ENCODE peak calls at places on chromosomes 16 and 17, in five cellular contexts. One of them, this sample, is unnamed.

GRCh38 chr16:29837833-29838232 is 17.6 kb downstream of the MVP start:
- ATAC-seq in activated CD8-positive, alpha-beta T cell treated with anti-CD3 and anti-CD28 coated beads for 36 hours: no peak
- ATAC-seq in activated T-cell treated with anti-CD3 and anti-CD28 coated beads, Interleukin-2, amount 50 U/mL, for 72 hours: no peak
- ATAC-seq in central memory CD8-positive, alpha-beta T cell: no peak
- ATAC-seq in activated CD4-positive, CD25-positive, alpha-beta regulatory T cell treated with anti-CD3 and anti-CD28 coated beads, Interleukin-2, amount 50 U/mL, for 24 hours: no peak
- ATAC-seq in this sample: no peak

GRCh38 chr17:35865412-35866355 is 3.0 kb downstream of the HEATR9 start:
- ATAC-seq in activated CD8-positive, alpha-beta T cell treated with anti-CD3 and anti-CD28 coated beads for 36 hours: no peak
- ATAC-seq in activated T-cell treated with anti-CD3 and anti-CD28 coated beads, Interleukin-2, amount 50 U/mL, for 72 hours: peak; percentile 70
- ATAC-seq in central memory CD8-positive, alpha-beta T cell: no peak
- ATAC-seq in activated CD4-positive, CD25-positive, alpha-beta regulatory T cell treated with anti-CD3 and anti-CD28 coated beads, Interleukin-2, amount 50 U/mL, for 24 hours: no peak
- ATAC-seq in this sample: no peak

GRCh38 chr16:165539-166374 is at the start of gene HBM:
- ATAC-seq in activated CD8-positive, alpha-beta T cell treated with anti-CD3 and anti-CD28 coated beads for 36 hours: peak; percentile 34
- ATAC-seq in activated T-cell treated with anti-CD3 and anti-CD28 coated beads, Interleukin-2, amount 50 U/mL, for 72 hours: peak; percentile 16
- ATAC-seq in central memory CD8-positive, alpha-beta T cell: no peak
- ATAC-seq in activated CD4-positive, CD25-positive, alpha-beta regulatory T cell treated with anti-CD3 and anti-CD28 coated beads, Interleukin-2, amount 50 U/mL, for 24 hours: peak; percentile 37
- ATAC-seq in this sample: no peak

GRCh38 chr17:42394838-42395237 is 6.6 kb upstream of the STAT3 start:
- ATAC-seq in activated CD8-positive, alpha-beta T cell treated with anti-CD3 and anti-CD28 coated beads for 36 hours: no peak
- ATAC-seq in activated T-cell treated with anti-CD3 and anti-CD28 coated beads, Interleukin-2, amount 50 U/mL, for 72 hours: no peak
- ATAC-seq in central memory CD8-positive, alpha-beta T cell: no peak
- ATAC-seq in activated CD4-positive, CD25-positive, alpha-beta regulatory T cell treated with anti-CD3 and anti-CD28 coated beads, Interleukin-2, amount 50 U/mL, for 24 hours: no peak
- ATAC-seq in this sample: no peak

GRCh38 chr17:48231995-48232729 is 124.6 kb downstream of the SNX11 start:
- ATAC-seq in activated CD8-positive, alpha-beta T cell treated with anti-CD3 and anti-CD28 coated beads for 36 hours: no peak
- ATAC-seq in activated T-cell treated with anti-CD3 and anti-CD28 coated beads, Interleukin-2, amount 50 U/mL, for 72 hours: no peak
- ATAC-seq in central memory CD8-positive, alpha-beta T cell: no peak
- ATAC-seq in activated CD4-positive, CD25-positive, alpha-beta regulatory T cell treated with anti-CD3 and anti-CD28 coated beads, Interleukin-2, amount 50 U/mL, for 24 hours: no peak
- ATAC-seq in this sample: no peak

GRCh38 chr17:33045236-33045635 is 53.6 kb downstream of the SPACA3 start:
- ATAC-seq in activated CD8-positive, alpha-beta T cell treated with anti-CD3 and anti-CD28 coated beads for 36 hours: no peak
- ATAC-seq in activated T-cell treated with anti-CD3 and anti-CD28 coated beads, Interleukin-2, amount 50 U/mL, for 72 hours: no peak
- ATAC-seq in central memory CD8-positive, alpha-beta T cell: no peak
- ATAC-seq in activated CD4-positive, CD25-positive, alpha-beta regulatory T cell treated with anti-CD3 and anti-CD28 coated beads, Interleukin-2, amount 50 U/mL, for 24 hours: no peak
- ATAC-seq in this sample: no peak

GRCh38 chr17:64969046-64969501 is 49.8 kb upstream of the LRRC37A3 start:
- ATAC-seq in activated CD8-positive, alpha-beta T cell treated with anti-CD3 and anti-CD28 coated beads for 36 hours: no peak
- ATAC-seq in activated T-cell treated with anti-CD3 and anti-CD28 coated beads, Interleukin-2, amount 50 U/mL, for 72 hours: no peak
- ATAC-seq in central memory CD8-positive, alpha-beta T cell: peak; percentile 27
- ATAC-seq in activated CD4-positive, CD25-positive, alpha-beta regulatory T cell treated with anti-CD3 and anti-CD28 coated beads, Interleukin-2, amount 50 U/mL, for 24 hours: no peak
- ATAC-seq in this sample: no peak

GRCh38 chr17:50474523-50474922 is 4.1 kb upstream of the RSAD1 start:
- ATAC-seq in activated CD8-positive, alpha-beta T cell treated with anti-CD3 and anti-CD28 coated beads for 36 hours: no peak
- ATAC-seq in activated T-cell treated with anti-CD3 and anti-CD28 coated beads, Interleukin-2, amount 50 U/mL, for 72 hours: no peak
- ATAC-seq in central memory CD8-positive, alpha-beta T cell: no peak
- ATAC-seq in activated CD4-positive, CD25-positive, alpha-beta regulatory T cell treated with anti-CD3 and anti-CD28 coated beads, Interleukin-2, amount 50 U/mL, for 24 hours: no peak
- ATAC-seq in this sample: no peak

GRCh38 chr17:700504-701094 is 14.0 kb downstream of the VPS53 start:
- ATAC-seq in activated CD8-positive, alpha-beta T cell treated with anti-CD3 and anti-CD28 coated beads for 36 hours: peak; percentile 62
- ATAC-seq in activated T-cell treated with anti-CD3 and anti-CD28 coated beads, Interleukin-2, amount 50 U/mL, for 72 hours: peak; percentile 53
- ATAC-seq in central memory CD8-positive, alpha-beta T cell: no peak
- ATAC-seq in activated CD4-positive, CD25-positive, alpha-beta regulatory T cell treated with anti-CD3 and anti-CD28 coated beads, Interleukin-2, amount 50 U/mL, for 24 hours: peak; percentile 30
- ATAC-seq in this sample: no peak

GRCh38 chr17:72617557-72617956 is 474.9 kb downstream of the SLC39A11 start:
- ATAC-seq in activated CD8-positive, alpha-beta T cell treated with anti-CD3 and anti-CD28 coated beads for 36 hours: no peak
- ATAC-seq in activated T-cell treated with anti-CD3 and anti-CD28 coated beads, Interleukin-2, amount 50 U/mL, for 72 hours: no peak
- ATAC-seq in central memory CD8-positive, alpha-beta T cell: no peak
- ATAC-seq in activated CD4-positive, CD25-positive, alpha-beta regulatory T cell treated with anti-CD3 and anti-CD28 coated beads, Interleukin-2, amount 50 U/mL, for 24 hours: no peak
- ATAC-seq in this sample: no peak

GRCh38 chr17:3678095-3678820 is 9.6 kb downstream of the EMC6 start:
- ATAC-seq in activated CD8-positive, alpha-beta T cell treated with anti-CD3 and anti-CD28 coated beads for 36 hours: no peak
- ATAC-seq in activated T-cell treated with anti-CD3 and anti-CD28 coated beads, Interleukin-2, amount 50 U/mL, for 72 hours: no peak
- ATAC-seq in central memory CD8-positive, alpha-beta T cell: no peak
- ATAC-seq in activated CD4-positive, CD25-positive, alpha-beta regulatory T cell treated with anti-CD3 and anti-CD28 coated beads, Interleukin-2, amount 50 U/mL, for 24 hours: no peak
- ATAC-seq in this sample: no peak

GRCh38 chr16:46650224-46650623 is 29.0 kb upstream of the SHCBP1 start:
- ATAC-seq in activated CD8-positive, alpha-beta T cell treated with anti-CD3 and anti-CD28 coated beads for 36 hours: no peak
- ATAC-seq in activated T-cell treated with anti-CD3 and anti-CD28 coated beads, Interleukin-2, amount 50 U/mL, for 72 hours: no peak
- ATAC-seq in central memory CD8-positive, alpha-beta T cell: no peak
- ATAC-seq in activated CD4-positive, CD25-positive, alpha-beta regulatory T cell treated with anti-CD3 and anti-CD28 coated beads, Interleukin-2, amount 50 U/mL, for 24 hours: no peak
- ATAC-seq in this sample: peak; percentile 87

GRCh38 chr16:28923652-28924398 is 1.2 kb downstream of the RABEP2 start:
- ATAC-seq in activated CD8-positive, alpha-beta T cell treated with anti-CD3 and anti-CD28 coated beads for 36 hours: no peak
- ATAC-seq in activated T-cell treated with anti-CD3 and anti-CD28 coated beads, Interleukin-2, amount 50 U/mL, for 72 hours: no peak
- ATAC-seq in central memory CD8-positive, alpha-beta T cell: no peak
- ATAC-seq in activated CD4-positive, CD25-positive, alpha-beta regulatory T cell treated with anti-CD3 and anti-CD28 coated beads, Interleukin-2, amount 50 U/mL, for 24 hours: no peak
- ATAC-seq in this sample: no peak

GRCh38 chr16:50281391-50282009 is 15.1 kb downstream of the ADCY7 start:
- ATAC-seq in activated CD8-positive, alpha-beta T cell treated with anti-CD3 and anti-CD28 coated beads for 36 hours: no peak
- ATAC-seq in activated T-cell treated with anti-CD3 and anti-CD28 coated beads, Interleukin-2, amount 50 U/mL, for 72 hours: peak; percentile 8
- ATAC-seq in central memory CD8-positive, alpha-beta T cell: no peak
- ATAC-seq in activated CD4-positive, CD25-positive, alpha-beta regulatory T cell treated with anti-CD3 and anti-CD28 coated beads, Interleukin-2, amount 50 U/mL, for 24 hours: no peak
- ATAC-seq in this sample: no peak

GRCh38 chr17:19448341-19449268 is 37.6 kb downstream of the RNF112 start:
- ATAC-seq in activated CD8-positive, alpha-beta T cell treated with anti-CD3 and anti-CD28 coated beads for 36 hours: no peak
- ATAC-seq in activated T-cell treated with anti-CD3 and anti-CD28 coated beads, Interleukin-2, amount 50 U/mL, for 72 hours: no peak
- ATAC-seq in central memory CD8-positive, alpha-beta T cell: no peak
- ATAC-seq in activated CD4-positive, CD25-positive, alpha-beta regulatory T cell treated with anti-CD3 and anti-CD28 coated beads, Interleukin-2, amount 50 U/mL, for 24 hours: no peak
- ATAC-seq in this sample: peak; percentile 88

GRCh38 chr16:24075929-24076716 is 180.0 kb upstream of the CACNG3 start:
- ATAC-seq in activated CD8-positive, alpha-beta T cell treated with anti-CD3 and anti-CD28 coated beads for 36 hours: peak; percentile 87
- ATAC-seq in activated T-cell treated with anti-CD3 and anti-CD28 coated beads, Interleukin-2, amount 50 U/mL, for 72 hours: peak; percentile 87
- ATAC-seq in central memory CD8-positive, alpha-beta T cell: peak; percentile 68
- ATAC-seq in activated CD4-positive, CD25-positive, alpha-beta regulatory T cell treated with anti-CD3 and anti-CD28 coated beads, Interleukin-2, amount 50 U/mL, for 24 hours: peak; percentile 58
- ATAC-seq in this sample: no peak

GRCh38 chr16:3348547-3349167 is 7.0 kb upstream of the OR2C1 start:
- ATAC-seq in activated CD8-positive, alpha-beta T cell treated with anti-CD3 and anti-CD28 coated beads for 36 hours: peak; percentile 82
- ATAC-seq in activated T-cell treated with anti-CD3 and anti-CD28 coated beads, Interleukin-2, amount 50 U/mL, for 72 hours: no peak
- ATAC-seq in central memory CD8-positive, alpha-beta T cell: no peak
- ATAC-seq in activated CD4-positive, CD25-positive, alpha-beta regulatory T cell treated with anti-CD3 and anti-CD28 coated beads, Interleukin-2, amount 50 U/mL, for 24 hours: no peak
- ATAC-seq in this sample: no peak